ENCODE peak calls at places on chromosomes 3 and 15, in seven cellular contexts. U, Z, Q, D, C, M and K are unnamed samples.

GRCh38 chr15:28125673-28126651 is 26.8 kb upstream of the OCA2 start:
- DNase-seq in U (peak), Z (peak), Q (no peak), D (no peak), C (peak), M (no peak), K (peak)

GRCh38 chr15:100725121-100726069 is 123.0 kb downstream of the ASB7 start:
- DNase-seq in U (no peak), Z (no peak), Q (no peak), D (no peak), C (peak), M (no peak), K (no peak)

GRCh38 chr15:77607111-77607893 is 25.4 kb downstream of the LINGO1 start:
- DNase-seq in U (no peak), Z (no peak), Q (no peak), D (no peak), C (peak), M (no peak), K (no peak)

GRCh38 chr15:62758126-62758951 is 284.2 kb upstream of the TPM1 start:
- DNase-seq in U (no peak), Z (no peak), Q (no peak), D (no peak), C (peak), M (peak), K (no peak)

GRCh38 chr3:133460809-133461208 is 61.0 kb downstream of the BFSP2 start:
- DNase-seq in U (no peak), Z (no peak), Q (no peak), D (no peak), C (no peak), M (no peak), K (peak)

GRCh38 chr3:41630017-41630416 is 331.9 kb downstream of the ULK4 start:
- DNase-seq in U (no peak), Z (no peak), Q (no peak), D (no peak), C (no peak), M (no peak), K (no peak)

GRCh38 chr3:120471643-120472042 is 20.9 kb upstream of the FSTL1 start:
- DNase-seq in U (no peak), Z (no peak), Q (no peak), D (no peak), C (peak), M (no peak), K (no peak)

GRCh38 chr3:41234823-41235722 is 35.8 kb downstream of the CTNNB1 start:
- DNase-seq in U (no peak), Z (no peak), Q (no peak), D (no peak), C (peak), M (no peak), K (no peak)

GRCh38 chr3:73801444-73801843 is 176.7 kb upstream of the PDZRN3 start:
- DNase-seq in U (no peak), Z (no peak), Q (no peak), D (no peak), C (peak), M (no peak), K (no peak)

GRCh38 chr3:97974996-97975395 is 2.8 kb upstream of the RIOX2 start:
- DNase-seq in U (no peak), Z (no peak), Q (no peak), D (no peak), C (no peak), M (no peak), K (peak)

GRCh38 chr3:9898467-9899229 is 4.0 kb upstream of the IL17RE start:
- DNase-seq in U (no peak), Z (no peak), Q (no peak), D (peak), C (peak), M (peak), K (no peak)

GRCh38 chr15:81073796-81074195 is 60.3 kb upstream of the CFAP161 start:
- DNase-seq in U (no peak), Z (no peak), Q (no peak), D (no peak), C (no peak), M (no peak), K (no peak)

GRCh38 chr3:186166036-186166435 is 57.1 kb upstream of the ETV5 start:
- DNase-seq in U (no peak), Z (no peak), Q (no peak), D (no peak), C (no peak), M (no peak), K (no peak)

GRCh38 chr3:48685603-48686511 is at the start of gene NCKIPSD:
- DNase-seq in U (peak), Z (peak), Q (peak), D (peak), C (peak), M (peak), K (peak)

GRCh38 chr15:85318048-85318731 is 62.2 kb upstream of the AKAP13 start:
- DNase-seq in U (peak), Z (peak), Q (no peak), D (no peak), C (peak), M (peak), K (peak)

GRCh38 chr3:77939726-77940125 is 899.8 kb downstream of the ROBO2 start:
- DNase-seq in U (no peak), Z (no peak), Q (no peak), D (no peak), C (no peak), M (no peak), K (no peak)

GRCh38 chr3:121111914-121112612 is 204.1 kb downstream of the STXBP5L start:
- DNase-seq in U (no peak), Z (no peak), Q (no peak), D (peak), C (no peak), M (no peak), K (peak)

GRCh38 chr3:98917608-98918007 is 16.1 kb upstream of the DCBLD2 start:
- DNase-seq in U (no peak), Z (no peak), Q (no peak), D (no peak), C (no peak), M (no peak), K (no peak)

GRCh38 chr15:72068826-72069225 is 49.1 kb downstream of the MYO9A start:
- DNase-seq in U (no peak), Z (no peak), Q (no peak), D (no peak), C (no peak), M (no peak), K (no peak)

GRCh38 chr3:5023777-5024346 is 44.6 kb downstream of the BHLHE40 start:
- DNase-seq in U (no peak), Z (no peak), Q (no peak), D (no peak), C (peak), M (no peak), K (no peak)

GRCh38 chr3:182979719-182980191 is 583 bp downstream of the DCUN1D1 start:
- DNase-seq in U (peak), Z (peak), Q (no peak), D (no peak), C (no peak), M (peak), K (peak)

GRCh38 chr3:139284221-139284620 is 59.6 kb upstream of the MRPS22 start:
- DNase-seq in U (no peak), Z (no peak), Q (no peak), D (no peak), C (no peak), M (no peak), K (no peak)

GRCh38 chr15:34773013-34773412 is 18.2 kb upstream of the GJD2 start:
- DNase-seq in U (no peak), Z (no peak), Q (no peak), D (no peak), C (no peak), M (no peak), K (no peak)

GRCh38 chr15:87115795-87116194 is 1036.1 kb downstream of the AGBL1 start:
- DNase-seq in U (no peak), Z (no peak), Q (no peak), D (no peak), C (no peak), M (no peak), K (no peak)

GRCh38 chr3:9316881-9317341 is 45.9 kb upstream of the THUMPD3 start:
- DNase-seq in U (no peak), Z (no peak), Q (no peak), D (no peak), C (peak), M (peak), K (no peak)

GRCh38 chr15:98942966-98943584 is 64.5 kb downstream of the PGPEP1L start:
- DNase-seq in U (no peak), Z (no peak), Q (no peak), D (peak), C (no peak), M (no peak), K (no peak)